ENCODE peak calls at places on chromosomes 1 and 21, in six cellular contexts. S is GM23248, I is HepG2, U is neural progenitor cell, M is IMR-90, N is PC-3. Z is an unnamed sample.

GRCh38 chr1:48200166-48200900 is 22.2 kb upstream of the SLC5A9 start:
- DNase-seq in S (no peak), I (no peak), U (no peak), M (no peak), N (no peak), Z (no peak)

GRCh38 chr21:31580866-31581276 is 78.6 kb upstream of the SOD1 start:
- DNase-seq in S (peak), I (peak), U (peak), M (peak), N (peak), Z (peak)

GRCh38 chr1:10664251-10664650 is 132.2 kb downstream of the CASZ1 start:
- DNase-seq in S (no peak), I (no peak), U (peak), M (no peak), N (no peak), Z (no peak)

GRCh38 chr1:14429577-14429976 is 168.9 kb upstream of the KAZN start:
- DNase-seq in S (no peak), I (no peak), U (no peak), M (no peak), N (no peak), Z (no peak)

GRCh38 chr1:41515131-41515678 is 30.7 kb upstream of the EDN2 start:
- DNase-seq in S (no peak), I (no peak), U (no peak), M (no peak), N (peak), Z (peak)

GRCh38 chr1:17011439-17012307 is at the start of gene ATP13A2:
- DNase-seq in S (peak), I (peak), U (peak), M (peak), N (peak), Z (peak)

GRCh38 chr1:206503591-206504362 is 3.6 kb upstream of the RASSF5 start:
- DNase-seq in S (peak), I (peak), U (no peak), M (peak), N (peak), Z (no peak)

GRCh38 chr21:8993284-8993942 is 1528.0 kb upstream of the TPTE start:
- DNase-seq in S (no peak), I (peak), U (no peak), M (no peak), N (peak), Z (no peak)

GRCh38 chr1:53313556-53313955 is 14.3 kb downstream of the LRP8 start:
- DNase-seq in S (no peak), I (no peak), U (no peak), M (no peak), N (no peak), Z (no peak)

GRCh38 chr1:178060789-178061556 is 32.9 kb upstream of the RASAL2 start:
- DNase-seq in S (peak), I (peak), U (peak), M (peak), N (no peak), Z (peak)

GRCh38 chr1:100699744-100700143 is 19.8 kb upstream of the VCAM1 start:
- DNase-seq in S (peak), I (no peak), U (no peak), M (peak), N (peak), Z (no peak)

GRCh38 chr1:64038965-64039926 is 164.2 kb upstream of the UBE2U start:
- DNase-seq in S (peak), I (no peak), U (peak), M (peak), N (peak), Z (no peak)

GRCh38 chr1:64041366-64042131 is 161.9 kb upstream of the UBE2U start:
- DNase-seq in S (no peak), I (no peak), U (no peak), M (no peak), N (no peak), Z (no peak)

GRCh38 chr1:64043328-64043727 is 160.1 kb upstream of the UBE2U start:
- DNase-seq in S (peak), I (no peak), U (no peak), M (no peak), N (no peak), Z (no peak)

GRCh38 chr1:64043976-64044375 is 159.4 kb upstream of the UBE2U start:
- DNase-seq in S (peak), I (no peak), U (peak), M (peak), N (peak), Z (no peak)

GRCh38 chr1:64042331-64043100 is 160.9 kb upstream of the UBE2U start:
- DNase-seq in S (peak), I (no peak), U (peak), M (peak), N (peak), Z (no peak)
- H3K9ac ChIP-seq in S (no peak), I (no peak), U (no peak), M (peak), N (peak), Z (no peak)

DNA sequence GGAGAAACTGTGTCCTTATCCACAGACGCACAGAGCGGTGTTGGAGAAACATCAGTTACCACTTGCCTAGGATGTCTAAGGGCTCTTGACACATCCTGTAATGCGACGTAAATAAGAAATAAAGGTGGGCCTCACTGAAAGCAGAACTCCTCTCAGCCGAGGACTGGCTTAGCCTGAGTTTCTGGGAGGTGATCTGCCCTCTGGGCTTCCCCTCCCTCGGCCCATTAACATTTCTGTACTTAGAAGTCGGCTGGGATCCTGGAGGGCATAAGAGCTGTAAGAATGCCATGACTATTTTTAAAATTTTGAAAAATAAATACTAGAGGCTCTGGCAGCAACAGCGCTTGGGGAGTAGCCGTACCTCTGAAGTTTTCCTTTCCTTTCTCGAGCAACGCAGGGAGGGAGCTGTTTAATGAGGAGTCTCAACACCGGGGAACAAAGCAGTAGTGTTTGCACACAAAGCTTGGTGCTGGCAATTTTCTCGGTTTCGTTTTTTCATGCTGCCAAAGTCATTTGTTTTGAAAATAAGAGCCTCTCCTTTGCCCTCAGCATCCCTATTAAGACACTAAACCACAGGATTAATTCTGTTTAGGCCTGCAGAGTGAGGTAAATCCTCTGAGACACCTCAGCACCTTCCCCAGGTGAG is 498.7 kb downstream of the SMYD3 start:
- DNase-seq in S (no peak), I (no peak), U (no peak), M (no peak), N (no peak), Z (peak)
- H3K9ac ChIP-seq in S (no peak), I (no peak), U (no peak), M (no peak), N (no peak), Z (no peak)

GRCh38 chr1:201399352-201400126 is 415 bp upstream of the LAD1 start:
- DNase-seq in S (peak), I (peak), U (peak), M (no peak), N (peak), Z (peak)
- H3K9ac ChIP-seq in S (no peak), I (peak), U (no peak), M (no peak), N (peak), Z (peak)

DNA sequence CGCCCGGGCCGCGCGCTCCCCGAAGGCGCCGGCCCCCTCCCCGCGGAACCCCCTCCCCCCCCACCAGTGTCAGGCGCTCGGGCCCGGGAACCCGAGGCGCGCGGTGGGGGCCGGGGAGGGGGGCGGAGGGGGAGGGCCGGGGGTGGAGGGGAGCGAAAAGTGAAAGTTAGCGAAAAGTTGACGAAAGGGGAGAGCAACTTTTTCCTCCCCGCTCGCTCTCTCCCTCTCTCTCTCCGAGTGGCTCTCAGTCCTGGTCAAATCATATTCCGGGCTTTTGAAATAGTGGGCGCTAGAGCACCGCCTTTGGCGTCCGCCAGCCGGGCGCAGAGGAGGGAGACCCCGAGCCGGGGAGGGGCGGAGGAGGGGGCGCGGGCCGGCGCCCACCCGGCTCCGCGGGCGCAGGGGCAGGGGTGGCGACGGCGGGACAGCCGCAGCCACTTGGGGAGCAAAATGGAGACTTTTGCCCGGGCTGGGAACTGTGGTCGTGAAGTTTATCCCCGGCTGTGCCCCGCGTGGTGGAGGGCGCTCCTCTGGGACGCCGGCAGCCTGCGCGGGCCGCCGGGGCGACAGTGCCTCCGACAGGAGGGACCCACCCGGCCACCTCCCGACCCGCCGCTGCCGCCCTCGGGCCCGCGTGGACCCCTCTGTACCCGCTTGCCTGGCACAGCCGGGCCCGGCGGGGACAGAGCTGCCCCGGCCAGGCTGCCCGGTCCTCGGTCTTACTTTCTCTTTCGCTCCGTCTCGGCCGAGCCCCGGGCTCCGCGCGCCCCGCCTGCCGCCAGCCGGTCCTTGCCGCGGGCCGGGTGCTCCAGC is 694 bp downstream of the PRDM16 start:
- DNase-seq in S (peak), I (peak), U (peak), M (peak), N (peak), Z (peak)
- H3K9ac ChIP-seq in S (no peak), I (peak), U (no peak), M (no peak), N (no peak), Z (no peak)

GRCh38 chr1:234970731-234971476 is 157.7 kb downstream of the TOMM20 start:
- DNase-seq in S (peak), I (peak), U (peak), M (peak), N (peak), Z (peak)
- H3K9ac ChIP-seq in S (peak), I (peak), U (no peak), M (peak), N (peak), Z (peak)

GRCh38 chr1:26789612-26789865 is 1.8 kb downstream of the PIGV start:
- DNase-seq in S (no peak), I (no peak), U (no peak), M (no peak), N (no peak), Z (no peak)
- H3K9ac ChIP-seq in S (peak), I (no peak), U (no peak), M (peak), N (no peak), Z (peak)

DNA sequence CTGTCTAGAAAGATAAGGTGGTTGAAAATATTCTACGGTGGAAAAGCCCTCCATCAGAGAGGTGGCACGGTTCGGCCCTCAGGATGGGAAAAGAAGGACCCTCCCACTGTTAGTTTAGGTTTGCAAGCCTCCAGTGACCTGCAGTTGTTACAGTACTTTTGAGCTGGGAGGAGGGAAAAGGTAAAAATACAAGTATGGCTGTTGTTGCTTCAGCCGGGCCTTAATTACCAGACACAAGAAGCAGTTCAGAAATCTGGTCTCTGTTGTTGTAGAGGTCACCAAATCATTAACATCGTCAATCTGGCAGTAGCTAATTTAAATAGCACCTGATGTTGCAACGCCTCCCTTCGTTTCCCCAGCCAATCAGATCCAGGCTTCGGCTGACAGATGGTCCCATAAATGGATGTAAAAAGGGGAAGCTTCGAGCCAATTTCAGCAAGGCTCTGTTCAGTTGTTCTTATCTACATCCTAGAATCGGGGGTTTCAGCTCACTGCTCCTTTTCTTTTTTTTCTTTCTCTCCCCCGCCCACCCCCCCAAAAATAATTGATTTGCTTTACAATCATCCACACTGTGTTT is at the start of gene ELAVL4:
- DNase-seq in S (no peak), I (no peak), U (no peak), M (no peak), N (no peak), Z (no peak)
- H3K9ac ChIP-seq in S (no peak), I (no peak), U (no peak), M (no peak), N (no peak), Z (no peak)

GRCh38 chr1:150695561-150695960 is 1.4 kb downstream of the GOLPH3L start:
- DNase-seq in S (peak), I (no peak), U (no peak), M (peak), N (peak), Z (no peak)

GRCh38 chr1:150696590-150696989 is 364 bp downstream of the GOLPH3L start:
- DNase-seq in S (peak), I (no peak), U (peak), M (no peak), N (no peak), Z (peak)

GRCh38 chr1:150696995-150697927 is at the start of gene GOLPH3L:
- DNase-seq in S (peak), I (peak), U (peak), M (peak), N (peak), Z (peak)

GRCh38 chr1:150692720-150693119 is 4.2 kb downstream of the GOLPH3L start:
- DNase-seq in S (no peak), I (no peak), U (no peak), M (peak), N (peak), Z (no peak)

DNA sequence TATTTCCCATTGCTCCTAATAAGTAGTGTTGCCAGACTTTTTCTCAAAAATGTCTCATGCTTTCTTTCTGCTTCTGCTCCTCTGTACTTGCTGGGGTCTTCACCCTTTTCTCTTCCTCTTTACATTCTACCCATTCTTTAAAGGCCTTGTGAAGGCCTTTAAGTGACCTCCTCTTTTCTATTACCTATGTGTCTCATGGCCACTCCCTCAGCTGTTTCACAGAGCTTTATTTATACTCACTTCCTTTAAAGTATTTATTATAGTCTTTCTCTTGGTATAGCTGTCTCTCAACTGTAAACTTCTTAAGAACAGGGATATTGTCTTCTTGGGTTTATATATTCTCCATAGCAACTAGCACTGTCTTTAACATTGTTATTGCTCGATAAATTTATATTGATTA is 803 bp downstream of the GOLPH3L start:
- DNase-seq in S (peak), I (no peak), U (no peak), M (no peak), N (peak), Z (peak)
- H3K9ac ChIP-seq in S (peak), I (peak), U (peak), M (peak), N (peak), Z (peak)

GRCh38 chr1:224882264-224882663 is 47.2 kb upstream of the DNAH14 start:
- DNase-seq in S (no peak), I (no peak), U (no peak), M (no peak), N (no peak), Z (no peak)
- H3K9ac ChIP-seq in S (no peak), I (no peak), U (no peak), M (no peak), N (no peak), Z (no peak)

Z was measured in mesendoderm.